ENCODE peak calls at places on chromosomes 3 and 15, in five cellular contexts. H is K562, V is prostate gland, C is A549, J is adrenal gland. Y is an unnamed sample.

GRCh38 chr3:40249168-40249567 is 60.3 kb upstream of the EIF1B start:
- DNase-seq in J (no peak), V (no peak), C (no peak), H (no peak), Y (no peak)

GRCh38 chr3:123618768-123619484 is 34.1 kb upstream of the HACD2 start:
- DNase-seq in V (peak), C (no peak), H (no peak), J (peak), Y (peak)

GRCh38 chr3:68973635-68974034 is 39.8 kb downstream of the EOGT start:
- DNase-seq in H (no peak), J (no peak), C (no peak), V (no peak), Y (no peak)

GRCh38 chr3:9916346-9916733 is 558 bp upstream of the IL17RC start:
- DNase-seq in C (no peak), H (no peak), J (no peak), V (no peak), Y (no peak)

GRCh38 chr3:167895684-167896083 is 160.2 kb downstream of the SERPINI1 start:
- DNase-seq in H (no peak), V (no peak), J (no peak), C (no peak), Y (no peak)

GRCh38 chr3:185052631-185053030 is 100.2 kb downstream of the C3orf70 start:
- DNase-seq in J (no peak), V (no peak), H (no peak), C (no peak), Y (no peak)

GRCh38 chr15:80404719-80405553 is 754 bp downstream of the ARNT2 start:
- DNase-seq in V (no peak), C (peak), H (no peak), J (peak), Y (no peak)

GRCh38 chr15:22979069-22979698 is 984 bp downstream of the CYFIP1 start:
- DNase-seq in V (peak), J (peak), H (peak), C (peak), Y (no peak)

GRCh38 chr3:10968390-10968789 is 24.2 kb upstream of the SLC6A1 start:
- DNase-seq in J (no peak), V (no peak), H (no peak), C (no peak), Y (no peak)

GRCh38 chr3:106206613-106207012 is 337.8 kb upstream of the CBLB start:
- DNase-seq in V (no peak), J (no peak), H (no peak), C (no peak), Y (no peak)

GRCh38 chr15:74983725-74984231 is 11.6 kb upstream of the SCAMP5 start:
- DNase-seq in J (no peak), V (no peak), C (peak), H (no peak), Y (no peak)

GRCh38 chr3:167887096-167887495 is 151.6 kb downstream of the SERPINI1 start:
- DNase-seq in C (no peak), J (no peak), V (no peak), H (no peak), Y (no peak)

GRCh38 chr3:32872487-32873382 is 54.9 kb downstream of the TRIM71 start:
- DNase-seq in V (peak), C (no peak), J (peak), H (no peak), Y (no peak)

GRCh38 chr3:53730565-53730964 is 115.7 kb downstream of the CHDH start:
- DNase-seq in J (no peak), C (no peak), V (no peak), H (no peak), Y (no peak)

GRCh38 chr15:32718822-32719716 is 1.3 kb downstream of the GREM1 start:
- DNase-seq in V (peak), C (peak), J (no peak), H (no peak), Y (no peak)

GRCh38 chr3:192904632-192905289 is 12.9 kb downstream of the MB21D2 start:
- DNase-seq in C (no peak), J (no peak), V (no peak), H (no peak), Y (no peak)

GRCh38 chr3:192884831-192885356 is 32.8 kb downstream of the MB21D2 start:
- DNase-seq in J (no peak), V (no peak), H (no peak), C (no peak), Y (no peak)

GRCh38 chr3:161295325-161295724 is 74.2 kb downstream of the NMD3 start:
- DNase-seq in H (no peak), J (no peak), V (no peak), C (no peak), Y (no peak)

GRCh38 chr3:138938056-138938876 is 8.7 kb downstream of the FOXL2 start:
- DNase-seq in C (no peak), H (no peak), V (no peak), J (no peak), Y (no peak)

GRCh38 chr3:35664460-35664919 is 25.2 kb downstream of the ARPP21 start:
- DNase-seq in J (peak), C (no peak), H (no peak), V (no peak), Y (peak)

GRCh38 chr3:27677554-27677953 is 44.6 kb downstream of the EOMES start:
- DNase-seq in V (no peak), C (peak), H (no peak), J (peak), Y (peak)

GRCh38 chr3:100637197-100637631 is 27.8 kb downstream of the ADGRG7 start:
- DNase-seq in H (no peak), V (no peak), J (no peak), C (no peak), Y (no peak)

GRCh38 chr15:39487180-39487735 is 93.6 kb upstream of the THBS1 start:
- DNase-seq in J (no peak), C (no peak), H (no peak), V (no peak), Y (no peak)

GRCh38 chr3:196537319-196537984 is 22.3 kb upstream of the SMCO1 start:
- DNase-seq in J (peak), V (no peak), C (no peak), H (peak), Y (no peak)

GRCh38 chr3:136545664-136546266 is 206.4 kb downstream of the STAG1 start:
- DNase-seq in V (no peak), H (no peak), J (no peak), C (no peak), Y (no peak)

GRCh38 chr3:157392104-157392503 is 44.5 kb upstream of the PTX3 start:
- DNase-seq in C (no peak), H (no peak), J (no peak), V (no peak), Y (no peak)

GRCh38 chr15:23372284-23372683 is 17.7 kb downstream of the GOLGA8S start:
- DNase-seq in H (no peak), C (no peak), V (no peak), J (no peak), Y (no peak)

GRCh38 chr3:38773528-38773927 is 42.5 kb downstream of the SCN10A start:
- DNase-seq in V (no peak), H (no peak), J (no peak), C (no peak), Y (no peak)

GRCh38 chr3:138875754-138876664 is 41.3 kb upstream of the PIK3CB start:
- DNase-seq in C (no peak), V (no peak), J (no peak), H (peak), Y (no peak)

GRCh38 chr3:13705702-13706280 is 156.9 kb downstream of the FBLN2 start:
- DNase-seq in C (no peak), J (peak), V (no peak), H (no peak), Y (peak)

GRCh38 chr3:4814302-4814903 is 164.8 kb upstream of the BHLHE40 start:
- DNase-seq in C (no peak), J (peak), H (peak), V (no peak), Y (peak)

GRCh38 chr3:147218976-147219375 is 187.4 kb downstream of the ZIC4 start:
- DNase-seq in C (no peak), V (no peak), H (no peak), J (no peak), Y (no peak)

GRCh38 chr3:16140116-16140893 is 34.2 kb upstream of the GALNT15 start:
- DNase-seq in C (no peak), V (peak), H (no peak), J (no peak), Y (peak)

GRCh38 chr15:78392430-78392829 is 45.6 kb upstream of the IREB2 start:
- DNase-seq in H (no peak), C (no peak), V (peak), J (no peak), Y (no peak)

GRCh38 chr15:34355241-34355640 is 11.8 kb downstream of the LPCAT4 start:
- DNase-seq in C (no peak), J (no peak), H (no peak), V (no peak), Y (no peak)

GRCh38 chr15:33780011-33780768 is 188.1 kb upstream of the CHRM5 start:
- DNase-seq in J (no peak), H (no peak), C (no peak), V (no peak), Y (no peak)

GRCh38 chr3:64440498-64440897 is 215.2 kb upstream of the PRICKLE2 start:
- DNase-seq in V (no peak), C (no peak), J (peak), H (no peak), Y (no peak)

GRCh38 chr3:17841190-17841828 is 98.9 kb upstream of the TBC1D5 start:
- DNase-seq in V (peak), H (peak), J (peak), C (peak), Y (peak)
- TF ChIP-seq POLR2A in V (no peak), H (no peak), J (no peak), C (no peak), Y (no peak)

GRCh38 chr3:51974963-51975856 is at the start of gene ABHD14A:
- DNase-seq in C (peak), H (peak), J (peak), V (peak), Y (peak)
- TF ChIP-seq POLR2A in C (peak), H (peak), J (peak), V (peak), Y (peak)

DNA sequence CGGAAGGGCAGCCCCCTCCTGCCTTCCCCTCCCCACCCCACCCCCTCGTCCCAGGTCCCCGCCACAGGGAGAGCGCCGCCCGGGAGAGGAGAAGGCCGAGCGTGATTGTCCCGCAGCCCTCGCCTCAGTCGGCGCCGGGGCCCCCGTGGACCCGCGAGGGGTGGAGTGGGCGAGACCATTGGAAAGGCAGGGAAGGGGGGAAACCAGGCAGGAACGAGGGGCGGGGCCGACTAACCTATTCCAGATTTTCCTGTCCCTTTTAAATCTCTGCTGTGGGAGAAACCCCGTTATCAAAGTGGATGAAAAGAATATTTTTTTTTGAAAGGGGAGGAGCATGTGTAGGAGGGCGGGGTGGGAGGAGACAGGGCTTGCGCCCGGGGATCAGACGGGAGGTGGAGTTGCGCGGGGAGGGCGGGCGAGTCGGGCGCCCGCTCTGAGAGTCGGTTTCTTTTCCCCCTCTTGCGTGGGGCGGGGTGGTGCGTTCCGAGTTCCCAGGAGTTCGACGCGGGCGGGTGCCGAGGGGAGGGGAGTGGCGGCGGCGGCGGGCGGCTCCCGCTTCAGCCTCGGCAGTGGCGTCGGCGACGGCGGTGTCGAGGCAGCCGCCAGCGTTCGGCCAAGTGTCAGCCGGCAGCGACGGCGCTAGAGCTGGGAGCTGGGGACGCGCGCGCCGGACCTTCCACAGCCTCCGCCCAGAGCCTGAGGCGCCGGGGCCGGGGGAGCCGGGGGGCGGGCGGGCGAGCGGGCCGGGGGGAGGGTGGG is at the start of gene NECTIN3:
- DNase-seq in J (peak), V (peak), H (peak), C (peak), Y (peak)
- TF ChIP-seq POLR2A in J (peak), V (no peak), H (no peak), C (peak), Y (peak)

DNA sequence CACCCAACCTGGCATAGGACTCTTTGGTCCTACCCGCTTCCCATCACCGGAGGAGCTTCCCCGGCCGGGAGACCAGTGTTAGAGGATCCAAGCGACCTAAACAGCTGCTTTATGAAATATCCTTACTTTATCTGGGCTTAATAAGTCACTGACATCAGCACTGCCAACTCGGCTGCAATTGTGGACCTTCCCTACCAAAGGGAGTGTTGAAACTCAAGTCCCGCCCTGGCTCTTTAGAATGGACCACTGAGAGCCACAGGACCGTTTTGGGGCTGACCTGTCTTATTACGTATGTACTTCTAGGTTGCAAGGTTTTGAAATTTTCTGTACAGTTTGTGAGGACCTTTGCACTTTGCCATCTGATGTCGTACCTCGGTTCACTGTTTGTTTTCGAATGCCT is 761.2 kb upstream of the LMCD1 start:
- DNase-seq in H (no peak), J (no peak), C (no peak), V (no peak), Y (no peak)
- TF ChIP-seq POLR2A in H (no peak), J (no peak), C (no peak), V (no peak), Y (no peak)

GRCh38 chr3:125374996-125375941 is at the start of gene ZNF148:
- DNase-seq in H (peak), C (peak), J (peak), V (peak), Y (peak)
- TF ChIP-seq POLR2A in H (peak), C (peak), J (peak), V (peak), Y (peak)

DNA sequence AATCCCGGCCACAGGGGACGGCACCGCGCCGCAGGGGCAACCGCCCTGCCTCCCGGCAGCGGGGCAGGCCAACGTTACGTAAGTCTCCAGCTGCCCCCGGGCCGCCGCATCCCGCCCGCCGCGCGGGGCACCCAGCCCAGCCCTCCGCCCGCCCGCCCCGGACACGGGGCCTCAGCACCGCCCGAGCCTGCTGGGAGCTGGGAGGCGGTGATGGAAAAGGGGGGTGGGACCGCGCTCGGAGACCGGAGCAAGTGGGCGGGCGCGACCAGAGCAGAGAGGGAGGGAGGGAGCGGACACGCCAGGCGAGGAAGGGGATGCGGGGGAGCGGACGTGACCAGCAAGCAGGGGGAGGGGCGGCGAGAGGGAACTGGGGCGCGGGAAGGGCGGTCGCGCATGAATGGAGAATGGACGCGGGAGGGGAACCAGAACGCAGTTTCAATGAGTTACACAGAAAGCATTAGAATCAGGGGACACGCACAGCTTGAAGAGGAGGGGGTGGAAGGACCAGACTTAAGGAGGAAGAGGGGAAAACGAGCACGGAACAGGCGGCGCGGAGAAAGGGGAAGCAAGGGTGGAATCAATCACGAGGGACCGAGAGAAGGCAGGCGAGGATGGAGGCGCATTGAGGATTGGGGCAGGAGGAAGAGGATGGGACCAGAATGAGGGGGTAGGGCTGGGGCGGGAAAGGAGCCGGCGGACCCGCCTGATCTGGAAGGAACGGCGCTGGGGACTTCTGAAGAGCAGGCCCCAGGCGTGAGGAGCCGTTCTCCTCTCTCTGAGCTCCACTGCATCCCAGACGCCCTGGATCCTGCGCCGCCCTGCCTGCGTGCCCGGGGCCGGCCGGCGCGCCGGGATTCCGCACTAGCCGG is 559 bp downstream of the PKM start:
- DNase-seq in H (peak), C (peak), J (peak), V (peak), Y (peak)
- TF ChIP-seq POLR2A in H (peak), C (peak), J (peak), V (peak), Y (peak)

Y was measured in gastrocnemius medialis.